ENCODE peak calls at places on chromosomes 5 and 9, in four cellular contexts. One of them, this sample, is unnamed.

GRCh38 chr9:79195904-79196303 is 375.9 kb upstream of the TLE4 start:
- DNase-seq in B cell: no peak
- DNase-seq in foreskin fibroblast: peak; percentile 88
- DNase-seq in Peyer's patch: no peak
- DNase-seq in this sample: no peak

GRCh38 chr5:110086658-110087388 is 397.1 kb downstream of the MAN2A1 start:
- DNase-seq in B cell: no peak
- DNase-seq in foreskin fibroblast: peak; percentile 96
- DNase-seq in Peyer's patch: no peak
- DNase-seq in this sample: peak; percentile 75

GRCh38 chr9:125361837-125362531 is 100.4 kb downstream of the GAPVD1 start:
- DNase-seq in B cell: no peak
- DNase-seq in foreskin fibroblast: peak; percentile 41
- DNase-seq in Peyer's patch: no peak
- DNase-seq in this sample: no peak

GRCh38 chr5:1564182-1564748 is 40.5 kb upstream of the LPCAT1 start:
- DNase-seq in B cell: peak; percentile 7
- DNase-seq in foreskin fibroblast: peak; percentile 65
- DNase-seq in Peyer's patch: no peak
- DNase-seq in this sample: no peak

GRCh38 chr5:43729846-43730478 is 127.0 kb downstream of the NNT start:
- DNase-seq in B cell: no peak
- DNase-seq in foreskin fibroblast: peak; percentile 46
- DNase-seq in Peyer's patch: no peak
- DNase-seq in this sample: no peak

GRCh38 chr9:120531683-120532300 is 48.2 kb downstream of the CDK5RAP2 start:
- DNase-seq in B cell: no peak
- DNase-seq in foreskin fibroblast: peak; percentile 58
- DNase-seq in Peyer's patch: no peak
- DNase-seq in this sample: no peak

GRCh38 chr5:126745259-126745992 is 31.5 kb upstream of the LMNB1 start:
- DNase-seq in B cell: no peak
- DNase-seq in foreskin fibroblast: no peak
- DNase-seq in Peyer's patch: no peak
- DNase-seq in this sample: no peak

GRCh38 chr9:28050046-28050445 is 476.8 kb upstream of the C9orf72 start:
- DNase-seq in B cell: no peak
- DNase-seq in foreskin fibroblast: peak; percentile 8
- DNase-seq in Peyer's patch: no peak
- DNase-seq in this sample: no peak

GRCh38 chr5:3854069-3854741 is 258.6 kb downstream of the IRX1 start:
- DNase-seq in B cell: no peak
- DNase-seq in foreskin fibroblast: no peak
- DNase-seq in Peyer's patch: no peak
- DNase-seq in this sample: no peak

GRCh38 chr5:141865406-141865805 is 12.8 kb downstream of the PCDH1 start:
- DNase-seq in B cell: no peak
- DNase-seq in foreskin fibroblast: no peak
- DNase-seq in Peyer's patch: no peak
- DNase-seq in this sample: no peak

GRCh38 chr9:33458444-33458843 is 11.1 kb upstream of the AQP3 start:
- DNase-seq in B cell: no peak
- DNase-seq in foreskin fibroblast: no peak
- DNase-seq in Peyer's patch: peak; percentile 30
- DNase-seq in this sample: no peak

GRCh38 chr9:129720181-129720864 is 32.5 kb downstream of the PTGES start:
- DNase-seq in B cell: no peak
- DNase-seq in foreskin fibroblast: no peak
- DNase-seq in Peyer's patch: no peak
- DNase-seq in this sample: no peak
- TF ChIP-seq CTCF in B cell: no peak
- TF ChIP-seq CTCF in foreskin fibroblast: peak; percentile 28
- TF ChIP-seq CTCF in Peyer's patch: no peak
- TF ChIP-seq CTCF in this sample: no peak

DNA sequence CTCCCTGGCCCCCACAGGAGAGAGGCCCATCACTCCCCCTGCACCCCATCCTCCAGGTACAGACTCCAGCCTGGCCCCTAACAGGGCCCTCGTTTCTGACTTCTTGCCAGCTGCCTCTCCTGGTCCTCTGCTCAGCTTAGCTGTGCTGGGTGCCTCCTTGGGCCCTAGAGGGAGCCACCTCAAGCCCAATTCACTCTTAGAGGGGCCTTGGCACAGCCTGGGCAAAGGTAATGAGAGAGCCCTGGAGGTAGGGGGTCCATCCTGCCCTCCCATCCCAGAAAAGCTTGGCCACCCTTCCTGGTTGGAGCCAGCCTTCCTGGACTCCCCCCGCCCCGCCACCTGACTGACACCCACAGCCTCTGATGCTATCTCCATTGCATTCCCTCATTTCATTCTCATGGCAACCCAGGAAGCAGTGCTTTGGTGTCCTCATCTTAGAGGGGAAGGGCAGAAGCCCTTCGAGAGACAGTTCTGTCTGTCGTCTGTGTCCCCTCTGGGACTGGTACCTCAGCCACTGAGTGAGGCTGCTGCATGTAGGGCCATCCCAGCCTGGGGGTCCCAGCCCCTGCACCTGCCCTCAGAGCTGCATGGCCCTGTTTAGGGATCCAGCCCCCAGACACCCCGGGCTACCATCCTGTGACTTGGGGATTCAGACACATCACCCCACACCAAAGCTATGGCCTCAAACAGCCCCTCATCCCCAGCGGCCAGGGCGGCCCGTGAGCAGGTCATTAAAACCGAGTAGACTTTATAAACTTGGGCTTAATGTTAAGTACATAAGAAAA is 95.5 kb downstream of the BARX1 start:
- DNase-seq in B cell: no peak
- DNase-seq in foreskin fibroblast: no peak
- DNase-seq in Peyer's patch: no peak
- DNase-seq in this sample: no peak
- TF ChIP-seq CTCF in B cell: no peak
- TF ChIP-seq CTCF in foreskin fibroblast: no peak
- TF ChIP-seq CTCF in Peyer's patch: no peak
- TF ChIP-seq CTCF in this sample: no peak

DNA sequence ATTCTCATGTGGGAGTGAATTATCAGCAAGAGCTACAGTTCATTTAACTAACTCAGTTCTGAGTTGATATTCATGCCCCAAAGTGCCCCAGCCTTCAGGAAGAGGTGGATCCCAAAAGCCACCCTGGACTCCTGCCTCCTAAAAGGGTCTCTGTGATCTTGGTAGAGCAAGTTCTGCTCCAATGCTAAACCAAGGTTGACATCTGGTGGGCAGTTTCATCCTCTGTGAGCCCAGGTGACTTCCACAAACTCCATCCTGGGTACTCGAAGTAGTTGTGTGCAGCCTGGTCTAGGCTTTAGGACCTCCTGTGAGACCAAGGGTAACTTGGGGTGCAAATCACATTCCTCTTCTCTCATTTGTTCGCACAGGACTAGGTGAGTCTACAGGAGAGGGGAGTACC is 816.8 kb downstream of the MTRR start:
- DNase-seq in B cell: no peak
- DNase-seq in foreskin fibroblast: no peak
- DNase-seq in Peyer's patch: no peak
- DNase-seq in this sample: no peak
- TF ChIP-seq CTCF in B cell: no peak
- TF ChIP-seq CTCF in foreskin fibroblast: no peak
- TF ChIP-seq CTCF in Peyer's patch: no peak
- TF ChIP-seq CTCF in this sample: no peak

GRCh38 chr5:181043285-181044092 is 3.4 kb downstream of the BTNL9 start:
- DNase-seq in B cell: no peak
- DNase-seq in foreskin fibroblast: no peak
- DNase-seq in Peyer's patch: no peak
- DNase-seq in this sample: no peak
- TF ChIP-seq CTCF in B cell: no peak
- TF ChIP-seq CTCF in foreskin fibroblast: no peak
- TF ChIP-seq CTCF in Peyer's patch: no peak
- TF ChIP-seq CTCF in this sample: peak; percentile 5

GRCh38 chr9:72930828-72931227 is 22.0 kb downstream of the ALDH1A1 start:
- DNase-seq in B cell: no peak
- DNase-seq in foreskin fibroblast: no peak
- DNase-seq in Peyer's patch: no peak
- DNase-seq in this sample: no peak
- TF ChIP-seq CTCF in B cell: no peak
- TF ChIP-seq CTCF in foreskin fibroblast: no peak
- TF ChIP-seq CTCF in Peyer's patch: no peak
- TF ChIP-seq CTCF in this sample: no peak

GRCh38 chr9:121634800-121635261 is 16.6 kb upstream of the DAB2IP start:
- DNase-seq in B cell: no peak
- DNase-seq in foreskin fibroblast: peak; percentile 48
- DNase-seq in Peyer's patch: no peak
- DNase-seq in this sample: no peak
- TF ChIP-seq CTCF in B cell: no peak
- TF ChIP-seq CTCF in foreskin fibroblast: peak; percentile 48
- TF ChIP-seq CTCF in Peyer's patch: peak; percentile 11
- TF ChIP-seq CTCF in this sample: peak; percentile 47